ENCODE peak calls at places on chromosome X, in eight cellular contexts. One of them, this sample, is unnamed.

GRCh38 chrX:135974279-135974856 is 580 bp upstream of the MMGT1 start:
- DNase-seq in posterior cingulate gyrus: peak
- DNase-seq in hepatocyte: peak
- DNase-seq in Calu3: peak
- DNase-seq in AG09309: no peak
- DNase-seq in pancreas: peak
- DNase-seq in CD8-positive, alpha-beta T cell: peak
- DNase-seq in ELR: peak
- DNase-seq in this sample: no peak

GRCh38 chrX:132023117-132023895 is at the start of gene STK26:
- DNase-seq in posterior cingulate gyrus: peak
- DNase-seq in hepatocyte: peak
- DNase-seq in Calu3: peak
- DNase-seq in AG09309: no peak
- DNase-seq in pancreas: peak
- DNase-seq in CD8-positive, alpha-beta T cell: peak
- DNase-seq in ELR: peak
- DNase-seq in this sample: no peak

GRCh38 chrX:68443155-68443868 is 10.0 kb upstream of the OPHN1 start:
- DNase-seq in posterior cingulate gyrus: no peak
- DNase-seq in hepatocyte: no peak
- DNase-seq in Calu3: peak
- DNase-seq in AG09309: no peak
- DNase-seq in pancreas: no peak
- DNase-seq in CD8-positive, alpha-beta T cell: no peak
- DNase-seq in ELR: peak
- DNase-seq in this sample: no peak

GRCh38 chrX:152847281-152847680 is 16.4 kb downstream of the NSDHL start:
- DNase-seq in posterior cingulate gyrus: no peak
- DNase-seq in hepatocyte: no peak
- DNase-seq in Calu3: no peak
- DNase-seq in AG09309: no peak
- DNase-seq in pancreas: no peak
- DNase-seq in CD8-positive, alpha-beta T cell: no peak
- DNase-seq in ELR: no peak
- DNase-seq in this sample: no peak

GRCh38 chrX:129823115-129823514 is 20.6 kb downstream of the ZDHHC9 start:
- DNase-seq in posterior cingulate gyrus: peak
- DNase-seq in hepatocyte: peak
- DNase-seq in Calu3: peak
- DNase-seq in AG09309: no peak
- DNase-seq in pancreas: no peak
- DNase-seq in CD8-positive, alpha-beta T cell: peak
- DNase-seq in ELR: peak
- DNase-seq in this sample: no peak

GRCh38 chrX:76148753-76149152 is 24.1 kb upstream of the PBDC1 start:
- DNase-seq in posterior cingulate gyrus: no peak
- DNase-seq in hepatocyte: peak
- DNase-seq in Calu3: peak
- DNase-seq in AG09309: no peak
- DNase-seq in pancreas: no peak
- DNase-seq in CD8-positive, alpha-beta T cell: peak
- DNase-seq in ELR: peak
- DNase-seq in this sample: no peak

GRCh38 chrX:46244451-46244850 is 300.8 kb downstream of the ZNF674 start:
- DNase-seq in posterior cingulate gyrus: no peak
- DNase-seq in hepatocyte: no peak
- DNase-seq in Calu3: no peak
- DNase-seq in AG09309: no peak
- DNase-seq in pancreas: no peak
- DNase-seq in CD8-positive, alpha-beta T cell: no peak
- DNase-seq in ELR: no peak
- DNase-seq in this sample: no peak

GRCh38 chrX:68833448-68833805 is 4.6 kb downstream of the EFNB1 start:
- DNase-seq in posterior cingulate gyrus: no peak
- DNase-seq in hepatocyte: no peak
- DNase-seq in Calu3: no peak
- DNase-seq in AG09309: no peak
- DNase-seq in pancreas: no peak
- DNase-seq in CD8-positive, alpha-beta T cell: no peak
- DNase-seq in ELR: no peak
- DNase-seq in this sample: no peak

GRCh38 chrX:16479206-16479869 is 170.6 kb upstream of the S100G start:
- DNase-seq in posterior cingulate gyrus: no peak
- DNase-seq in hepatocyte: peak
- DNase-seq in Calu3: no peak
- DNase-seq in AG09309: no peak
- DNase-seq in pancreas: no peak
- DNase-seq in CD8-positive, alpha-beta T cell: no peak
- DNase-seq in ELR: peak
- DNase-seq in this sample: no peak

GRCh38 chrX:40933132-40934078 is 151.8 kb upstream of the USP9X start:
- DNase-seq in posterior cingulate gyrus: no peak
- DNase-seq in hepatocyte: peak
- DNase-seq in Calu3: no peak
- DNase-seq in AG09309: no peak
- DNase-seq in pancreas: no peak
- DNase-seq in CD8-positive, alpha-beta T cell: no peak
- DNase-seq in ELR: peak
- DNase-seq in this sample: no peak

GRCh38 chrX:40148439-40149285 is 50.9 kb upstream of the BCOR start:
- DNase-seq in posterior cingulate gyrus: no peak
- DNase-seq in hepatocyte: peak
- DNase-seq in Calu3: no peak
- DNase-seq in AG09309: no peak
- DNase-seq in pancreas: peak
- DNase-seq in CD8-positive, alpha-beta T cell: no peak
- DNase-seq in ELR: no peak
- DNase-seq in this sample: no peak

GRCh38 chrX:45322382-45322781 is 121.7 kb upstream of the DIPK2B start:
- DNase-seq in posterior cingulate gyrus: peak
- DNase-seq in hepatocyte: peak
- DNase-seq in Calu3: peak
- DNase-seq in AG09309: peak
- DNase-seq in pancreas: no peak
- DNase-seq in CD8-positive, alpha-beta T cell: no peak
- DNase-seq in ELR: peak
- DNase-seq in this sample: peak

GRCh38 chrX:9542765-9543119 is 77.9 kb downstream of the TBL1X start:
- DNase-seq in posterior cingulate gyrus: no peak
- DNase-seq in hepatocyte: no peak
- DNase-seq in Calu3: no peak
- DNase-seq in AG09309: no peak
- DNase-seq in pancreas: no peak
- DNase-seq in CD8-positive, alpha-beta T cell: no peak
- DNase-seq in ELR: no peak
- DNase-seq in this sample: no peak

GRCh38 chrX:22795680-22796079 is 204.1 kb upstream of the DDX53 start:
- DNase-seq in posterior cingulate gyrus: no peak
- DNase-seq in hepatocyte: no peak
- DNase-seq in Calu3: no peak
- DNase-seq in AG09309: no peak
- DNase-seq in pancreas: no peak
- DNase-seq in CD8-positive, alpha-beta T cell: no peak
- DNase-seq in ELR: peak
- DNase-seq in this sample: no peak